ENCODE peak calls at places on chromosomes 12 and 14, in eight cellular contexts. U is HCT116, B is GM06990, J is cardiac muscle cell, N is adipocyte, P is BJ, T is astrocyte, Z is Peyer's patch. L is an unnamed sample.
A peak's percentile ranks its signal among the peaks of the same experiment; 100 is the strongest.

GRCh38 chr12:114168061-114168460 is 201.9 kb upstream of the RBM19 start:
- DNase-seq in U (no peak), B (no peak), J (peak; percentile 52), N (no peak), P (peak; percentile 14), T (peak; percentile 2), Z (no peak), L (no peak)

GRCh38 chr14:75711134-75711795 is 50.2 kb downstream of the TTLL5 start:
- DNase-seq in U (peak; percentile 43), B (no peak), J (peak; percentile 80), N (peak; percentile 86), P (peak; percentile 5), T (peak; percentile 57), Z (no peak), L (no peak)

GRCh38 chr12:89661706-89662330 is 46.8 kb downstream of the ATP2B1 start:
- DNase-seq in U (no peak), B (no peak), J (no peak), N (no peak), P (no peak), T (no peak), Z (no peak), L (no peak)

GRCh38 chr12:1846421-1847405 is 26.3 kb downstream of the LRTM2 start:
- DNase-seq in U (no peak), B (no peak), J (no peak), N (no peak), P (no peak), T (no peak), Z (peak; percentile 34), L (no peak)

GRCh38 chr12:69916541-69917270 is 91.7 kb downstream of the MYRFL start:
- DNase-seq in U (no peak), B (no peak), J (peak; percentile 31), N (peak; percentile 19), P (no peak), T (no peak), Z (no peak), L (no peak)

GRCh38 chr12:64639466-64639865 is 29.2 kb downstream of the RASSF3 start:
- DNase-seq in U (no peak), B (no peak), J (no peak), N (no peak), P (no peak), T (no peak), Z (no peak), L (no peak)

GRCh38 chr14:31232081-31232480 is 24.5 kb upstream of the HECTD1 start:
- DNase-seq in U (no peak), B (no peak), J (no peak), N (no peak), P (no peak), T (no peak), Z (no peak), L (no peak)

GRCh38 chr14:63344336-63344735 is 25.6 kb upstream of the GPHB5 start:
- DNase-seq in U (no peak), B (no peak), J (peak; percentile 3), N (no peak), P (no peak), T (no peak), Z (no peak), L (no peak)

GRCh38 chr14:72822946-72823611 is 70.8 kb downstream of the DPF3 start:
- DNase-seq in U (no peak), B (no peak), J (peak; percentile 35), N (no peak), P (no peak), T (no peak), Z (no peak), L (no peak)

GRCh38 chr12:25553083-25553482 is at the start of gene LMNTD1:
- DNase-seq in U (no peak), B (no peak), J (peak; percentile 46), N (peak; percentile 74), P (peak; percentile 19), T (peak; percentile 83), Z (no peak), L (no peak)

GRCh38 chr14:76759589-76759988 is 1.7 kb upstream of the VASH1 start:
- DNase-seq in U (no peak), B (no peak), J (no peak), N (no peak), P (no peak), T (no peak), Z (no peak), L (no peak)

GRCh38 chr12:48852734-48853168 is 788 bp upstream of the DDX23 start:
- DNase-seq in U (no peak), B (no peak), J (no peak), N (no peak), P (no peak), T (no peak), Z (no peak), L (no peak)

GRCh38 chr12:87679262-87679661 is 349.9 kb downstream of the C12orf50 start:
- DNase-seq in U (no peak), B (no peak), J (no peak), N (no peak), P (no peak), T (no peak), Z (no peak), L (no peak)

GRCh38 chr12:76777765-76778216 is 13.9 kb downstream of the ZDHHC17 start:
- DNase-seq in U (no peak), B (peak; percentile 8), J (no peak), N (no peak), P (no peak), T (no peak), Z (no peak), L (no peak)

DNA sequence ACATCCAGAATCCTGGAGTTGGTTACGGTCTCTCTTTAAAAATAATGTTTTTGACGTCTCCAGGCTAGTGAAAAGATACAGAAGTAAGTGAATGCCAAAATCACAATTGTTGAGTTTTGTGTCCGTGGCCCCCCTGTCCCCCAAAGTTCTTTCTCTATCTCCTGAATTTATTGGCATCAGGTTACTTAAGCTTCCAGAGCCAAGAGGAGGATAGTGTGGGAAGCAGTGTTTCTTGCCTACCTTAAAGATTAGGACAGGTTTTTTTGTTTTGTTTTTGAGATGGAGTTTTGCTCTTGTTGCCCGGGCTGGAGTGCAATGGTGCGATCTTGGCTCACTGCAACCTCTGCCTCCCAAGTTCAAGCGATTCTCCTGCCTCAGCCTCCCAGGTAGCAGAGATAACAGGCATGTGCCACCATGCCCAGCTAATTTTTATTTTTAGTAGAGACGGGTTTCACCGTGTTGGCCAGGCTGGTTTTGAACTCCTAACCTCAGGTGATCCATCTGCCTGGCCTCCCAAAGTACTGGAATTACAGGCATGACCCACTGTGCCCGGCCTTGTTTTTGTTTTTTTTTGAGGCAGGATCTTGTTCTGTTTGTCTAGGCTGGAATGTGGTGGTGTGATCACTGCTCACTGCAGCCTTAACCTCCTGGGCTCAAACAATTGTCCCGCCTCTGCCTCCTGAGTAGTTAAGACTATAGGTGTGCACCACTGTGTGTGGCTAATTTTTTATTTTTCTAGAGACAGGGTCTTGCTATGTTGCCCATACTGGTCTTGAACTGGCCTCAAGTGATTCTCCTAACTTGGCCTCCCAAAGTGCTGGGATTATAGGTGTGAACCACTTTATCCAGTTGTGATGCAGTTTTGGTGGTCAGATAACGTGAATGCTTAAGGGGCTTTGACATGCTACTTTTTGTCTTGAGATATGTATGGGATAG is 5.4 kb downstream of the SRSF5 start:
- DNase-seq in U (no peak), B (no peak), J (no peak), N (no peak), P (no peak), T (no peak), Z (no peak), L (no peak)
- H3K36me3 ChIP-seq in U (peaks cover 81% of the 10 kb centered on the region), B (peaks cover 33% of the 10 kb centered on the region), J (peaks cover 78% of the 10 kb centered on the region), N (peaks cover 96% of the 10 kb centered on the region), P (peaks cover 24% of the 10 kb centered on the region), T (peaks cover 84% of the 10 kb centered on the region), Z (no peaks in the 10 kb centered on the region), L (peaks cover 57% of the 10 kb centered on the region)

GRCh38 chr12:123991402-123991951 is 18.5 kb downstream of the ZNF664 start:
- DNase-seq in U (no peak), B (no peak), J (no peak), N (no peak), P (no peak), T (peak; percentile 29), Z (no peak), L (no peak)

GRCh38 chr12:123989168-123989567 is 16.2 kb downstream of the ZNF664 start:
- DNase-seq in U (no peak), B (no peak), J (no peak), N (no peak), P (no peak), T (no peak), Z (no peak), L (no peak)

GRCh38 chr12:123989753-123990152 is 16.7 kb downstream of the ZNF664 start:
- DNase-seq in U (no peak), B (no peak), J (no peak), N (no peak), P (no peak), T (no peak), Z (no peak), L (no peak)

GRCh38 chr12:123992118-123992825 is 19.3 kb downstream of the ZNF664 start:
- DNase-seq in U (no peak), B (no peak), J (no peak), N (no peak), P (no peak), T (no peak), Z (no peak), L (no peak)

GRCh38 chr12:123990512-123990911 is 17.5 kb downstream of the ZNF664 start:
- DNase-seq in U (no peak), B (no peak), J (peak; percentile 94), N (peak; percentile 69), P (no peak), T (no peak), Z (no peak), L (no peak)
- H3K36me3 ChIP-seq in U (peaks cover 20% of the 10 kb centered on the region), B (peaks cover 14% of the 10 kb centered on the region), J (peaks cover 3% of the 10 kb centered on the region), N (peaks cover 37% of the 10 kb centered on the region), P (peaks cover 4% of the 10 kb centered on the region), T (peaks cover 17% of the 10 kb centered on the region), Z (no peaks in the 10 kb centered on the region), L (peaks cover 10% of the 10 kb centered on the region)

GRCh38 chr14:81473456-81474155 is 60.0 kb downstream of the SEL1L start:
- DNase-seq in U (no peak), B (no peak), J (no peak), N (no peak), P (no peak), T (no peak), Z (no peak), L (no peak)
- H3K36me3 ChIP-seq in U (peaks cover 2% of the 10 kb centered on the region), B (peaks cover 8% of the 10 kb centered on the region), J (peaks cover 21% of the 10 kb centered on the region), N (peaks cover 54% of the 10 kb centered on the region), P (peaks cover 7% of the 10 kb centered on the region), T (peaks cover 17% of the 10 kb centered on the region), Z (no peaks in the 10 kb centered on the region), L (peaks cover 6% of the 10 kb centered on the region)

GRCh38 chr12:13193403-13194100 is 3.0 kb upstream of the EMP1 start:
- DNase-seq in U (no peak), B (no peak), J (no peak), N (peak; percentile 15), P (no peak), T (no peak), Z (no peak), L (no peak)

GRCh38 chr12:13194462-13195110 is 1.9 kb upstream of the EMP1 start:
- DNase-seq in U (no peak), B (no peak), J (no peak), N (no peak), P (no peak), T (no peak), Z (no peak), L (no peak)

GRCh38 chr12:13195848-13196301 is 651 bp upstream of the EMP1 start:
- DNase-seq in U (no peak), B (no peak), J (peak; percentile 55), N (peak; percentile 53), P (no peak), T (peak; percentile 59), Z (peak; percentile 62), L (no peak)

GRCh38 chr12:13196302-13196921 is at the start of gene EMP1:
- DNase-seq in U (peak; percentile 98), B (peak; percentile 23), J (peak; percentile 99), N (peak; percentile 99), P (peak; percentile 100), T (peak; percentile 100), Z (peak; percentile 86), L (no peak)

GRCh38 chr12:13195244-13195643 is 1.3 kb upstream of the EMP1 start:
- DNase-seq in U (no peak), B (no peak), J (no peak), N (no peak), P (no peak), T (no peak), Z (no peak), L (no peak)
- H3K36me3 ChIP-seq in U (peaks cover 11% of the 10 kb centered on the region), B (no peaks in the 10 kb centered on the region), J (no peaks in the 10 kb centered on the region), N (peaks cover 6% of the 10 kb centered on the region), P (no peaks in the 10 kb centered on the region), T (no peaks in the 10 kb centered on the region), Z (no peaks in the 10 kb centered on the region), L (no peaks in the 10 kb centered on the region)

L was measured in naive thymus-derived CD4-positive, alpha-beta T cell.